ENCODE peak calls at places on chromosomes 11 and 22, in six cellular contexts. C, O, K, E, A and D are unnamed samples.

GRCh38 chr11:64028398-64029115 is 7.2 kb upstream of the FLRT1 start:
- DNase-seq in C (no peak), O (no peak), K (peak), E (no peak), A (no peak), D (no peak)

GRCh38 chr11:115084191-115084590 is 405.9 kb downstream of the NXPE2 start:
- DNase-seq in C (no peak), O (no peak), K (no peak), E (no peak), A (no peak), D (no peak)

GRCh38 chr11:2507945-2508749 is 63.3 kb downstream of the KCNQ1 start:
- DNase-seq in C (no peak), O (peak), K (no peak), E (peak), A (no peak), D (no peak)

GRCh38 chr22:44181912-44182590 is 1.3 kb downstream of the PARVG start:
- DNase-seq in C (no peak), O (peak), K (no peak), E (no peak), A (no peak), D (no peak)

GRCh38 chr11:61007971-61008896 is 36.8 kb downstream of the CD6 start:
- DNase-seq in C (no peak), O (no peak), K (peak), E (no peak), A (no peak), D (no peak)

GRCh38 chr11:8699903-8700302 is 17.3 kb downstream of the RPL27A start:
- DNase-seq in C (no peak), O (no peak), K (no peak), E (no peak), A (no peak), D (no peak)

GRCh38 chr22:29211066-29211841 is 5.6 kb downstream of the EMID1 start:
- DNase-seq in C (no peak), O (no peak), K (no peak), E (no peak), A (no peak), D (no peak)

GRCh38 chr22:43349636-43350035 is 6.5 kb upstream of the SCUBE1 start:
- DNase-seq in C (no peak), O (peak), K (no peak), E (no peak), A (no peak), D (no peak)

GRCh38 chr11:30749268-30749667 is 163.1 kb upstream of the MPPED2 start:
- DNase-seq in C (no peak), O (no peak), K (no peak), E (no peak), A (no peak), D (no peak)
- TF ChIP-seq POLR2AphosphoS5 in C (no peak), O (no peak), K (no peak), E (no peak), A (no peak), D (no peak)

DNA sequence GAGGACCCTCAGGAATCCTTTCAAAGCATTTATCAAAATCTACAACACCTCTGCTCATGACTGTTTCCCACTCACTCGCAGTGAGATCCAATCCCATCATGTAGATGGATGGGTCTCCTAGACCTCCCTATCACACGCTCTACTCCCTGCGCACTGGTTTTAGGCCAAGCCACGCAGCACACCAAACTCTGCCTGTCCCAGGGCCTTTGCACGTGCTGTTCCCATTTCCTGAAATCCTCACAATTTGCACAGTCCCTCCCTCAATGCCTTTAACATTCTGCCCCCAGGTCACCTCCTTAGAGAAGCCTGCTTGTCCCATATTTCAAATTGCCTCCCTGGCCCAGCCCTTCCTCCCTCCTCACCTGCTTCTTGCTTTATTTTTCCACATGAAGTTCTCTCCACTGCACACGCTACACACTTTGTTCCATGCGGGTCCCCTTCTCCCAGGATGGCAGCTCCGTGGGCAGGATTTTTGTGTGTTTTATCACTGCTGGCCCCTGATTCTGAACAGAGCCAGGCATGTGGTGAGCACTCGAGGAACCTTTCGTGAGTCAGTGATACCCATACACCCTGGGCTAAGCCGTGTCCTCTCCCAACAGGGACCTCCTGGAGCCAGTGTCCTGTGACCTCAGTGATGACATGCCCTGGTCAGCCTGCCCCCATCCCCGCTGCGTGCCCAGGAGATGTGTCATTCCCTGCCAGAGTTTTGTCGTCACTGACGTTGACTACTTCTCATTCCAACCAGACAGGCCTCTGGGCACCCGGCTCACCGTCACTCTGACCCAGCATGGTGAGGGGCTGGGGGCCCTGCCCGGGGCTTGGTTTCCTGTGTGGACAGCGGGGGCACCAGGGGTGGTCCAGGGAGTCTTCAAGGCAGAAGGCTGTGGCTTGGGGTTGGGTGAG is 12.2 kb downstream of the CSF2RB start:
- DNase-seq in C (no peak), O (peak), K (no peak), E (no peak), A (no peak), D (no peak)
- TF ChIP-seq POLR2AphosphoS5 in C (no peak), O (no peak), K (no peak), E (no peak), A (no peak), D (no peak)

GRCh38 chr22:23282089-23282501 is 101.8 kb downstream of the BCR start:
- DNase-seq in C (peak), O (no peak), K (no peak), E (peak), A (peak), D (peak)
- TF ChIP-seq POLR2AphosphoS5 in C (peak), O (no peak), K (no peak), E (no peak), A (no peak), D (peak)

GRCh38 chr11:45803981-45804805 is 756 bp upstream of the SLC35C1 start:
- DNase-seq in C (peak), O (peak), K (peak), E (peak), A (peak), D (no peak)
- TF ChIP-seq POLR2AphosphoS5 in C (peak), O (peak), K (no peak), E (no peak), A (peak), D (no peak)